ENCODE peak calls at places on chromosomes 16 and 17, in six cellular contexts. One of them, this sample, is unnamed. For H3K4me1, the result is how much of the 10 kb centered on the place peaks cover.

GRCh38 chr16:72739577-72739976 is 308.4 kb downstream of the ZFHX3 start:
- DNase-seq in body of pancreas: no peak
- DNase-seq in GM23248: peak
- DNase-seq in sigmoid colon: no peak
- DNase-seq in colonic mucosa: no peak
- DNase-seq in endothelial cell of umbilical vein: no peak
- DNase-seq in this sample: no peak

GRCh38 chr17:72135546-72136325 is 14.9 kb downstream of the SOX9 start:
- DNase-seq in body of pancreas: no peak
- DNase-seq in GM23248: peak
- DNase-seq in colonic mucosa: no peak
- DNase-seq in sigmoid colon: no peak
- DNase-seq in endothelial cell of umbilical vein: no peak
- DNase-seq in this sample: no peak

GRCh38 chr16:69395859-69396186 is 10.0 kb upstream of the TERF2 start:
- DNase-seq in body of pancreas: no peak
- DNase-seq in colonic mucosa: no peak
- DNase-seq in endothelial cell of umbilical vein: no peak
- DNase-seq in sigmoid colon: no peak
- DNase-seq in GM23248: no peak
- DNase-seq in this sample: no peak

GRCh38 chr17:67218385-67218950 is 26.5 kb downstream of the HELZ start:
- DNase-seq in colonic mucosa: no peak
- DNase-seq in sigmoid colon: no peak
- DNase-seq in GM23248: peak
- DNase-seq in endothelial cell of umbilical vein: no peak
- DNase-seq in body of pancreas: no peak
- DNase-seq in this sample: no peak

GRCh38 chr17:81365148-81365600 is 30.1 kb upstream of the BAHCC1 start:
- DNase-seq in sigmoid colon: peak
- DNase-seq in GM23248: peak
- DNase-seq in colonic mucosa: peak
- DNase-seq in body of pancreas: peak
- DNase-seq in endothelial cell of umbilical vein: peak
- DNase-seq in this sample: peak

GRCh38 chr17:76581515-76581914 is 4.1 kb downstream of the ST6GALNAC2 start:
- DNase-seq in endothelial cell of umbilical vein: no peak
- DNase-seq in GM23248: no peak
- DNase-seq in sigmoid colon: no peak
- DNase-seq in body of pancreas: no peak
- DNase-seq in colonic mucosa: no peak
- DNase-seq in this sample: no peak

GRCh38 chr17:56891751-56892150 is 22.1 kb downstream of the TRIM25 start:
- DNase-seq in body of pancreas: peak
- DNase-seq in endothelial cell of umbilical vein: peak
- DNase-seq in colonic mucosa: no peak
- DNase-seq in sigmoid colon: no peak
- DNase-seq in GM23248: peak
- DNase-seq in this sample: peak

GRCh38 chr16:27703121-27703520 is 153.2 kb downstream of the KATNIP start:
- DNase-seq in colonic mucosa: no peak
- DNase-seq in body of pancreas: no peak
- DNase-seq in sigmoid colon: peak
- DNase-seq in GM23248: no peak
- DNase-seq in endothelial cell of umbilical vein: no peak
- DNase-seq in this sample: no peak

GRCh38 chr16:68744744-68745280 is 7.7 kb downstream of the CDH1 start:
- DNase-seq in GM23248: peak
- DNase-seq in sigmoid colon: no peak
- DNase-seq in body of pancreas: peak
- DNase-seq in endothelial cell of umbilical vein: no peak
- DNase-seq in colonic mucosa: peak
- DNase-seq in this sample: peak

GRCh38 chr17:49676276-49676868 is 1.5 kb downstream of the SPOP start:
- DNase-seq in endothelial cell of umbilical vein: peak
- DNase-seq in GM23248: peak
- DNase-seq in sigmoid colon: no peak
- DNase-seq in body of pancreas: peak
- DNase-seq in colonic mucosa: no peak
- DNase-seq in this sample: peak

GRCh38 chr17:78442648-78443128 is 64.2 kb downstream of the PGS1 start:
- DNase-seq in endothelial cell of umbilical vein: no peak
- DNase-seq in body of pancreas: peak
- DNase-seq in colonic mucosa: peak
- DNase-seq in GM23248: peak
- DNase-seq in sigmoid colon: peak
- DNase-seq in this sample: no peak

GRCh38 chr16:85979605-85980004 is 80.6 kb downstream of the IRF8 start:
- DNase-seq in endothelial cell of umbilical vein: no peak
- DNase-seq in body of pancreas: no peak
- DNase-seq in GM23248: no peak
- DNase-seq in sigmoid colon: no peak
- DNase-seq in colonic mucosa: peak
- DNase-seq in this sample: no peak

GRCh38 chr17:44655983-44656700 is at the start of gene MEIOC:
- DNase-seq in GM23248: peak
- DNase-seq in body of pancreas: peak
- DNase-seq in sigmoid colon: no peak
- DNase-seq in colonic mucosa: no peak
- DNase-seq in endothelial cell of umbilical vein: peak
- DNase-seq in this sample: no peak

GRCh38 chr16:89402962-89403361 is 87.4 kb downstream of the ANKRD11 start:
- DNase-seq in body of pancreas: no peak
- DNase-seq in endothelial cell of umbilical vein: no peak
- DNase-seq in colonic mucosa: no peak
- DNase-seq in GM23248: no peak
- DNase-seq in sigmoid colon: no peak
- DNase-seq in this sample: no peak

GRCh38 chr17:78962345-78962983 is 17.3 kb downstream of the LGALS3BP start:
- DNase-seq in colonic mucosa: peak
- DNase-seq in GM23248: peak
- DNase-seq in body of pancreas: no peak
- DNase-seq in sigmoid colon: no peak
- DNase-seq in endothelial cell of umbilical vein: no peak
- DNase-seq in this sample: peak

GRCh38 chr16:80527297-80527696 is 13.5 kb upstream of the DYNLRB2 start:
- DNase-seq in body of pancreas: peak
- DNase-seq in GM23248: peak
- DNase-seq in colonic mucosa: peak
- DNase-seq in sigmoid colon: no peak
- DNase-seq in endothelial cell of umbilical vein: peak
- DNase-seq in this sample: no peak

GRCh38 chr17:76683011-76683755 is 27.6 kb downstream of the MXRA7 start:
- DNase-seq in body of pancreas: no peak
- DNase-seq in colonic mucosa: no peak
- DNase-seq in GM23248: no peak
- DNase-seq in endothelial cell of umbilical vein: no peak
- DNase-seq in sigmoid colon: no peak
- DNase-seq in this sample: no peak

GRCh38 chr16:29806641-29807425 is 504 bp downstream of the MAZ start:
- DNase-seq in endothelial cell of umbilical vein: peak
- DNase-seq in body of pancreas: peak
- DNase-seq in colonic mucosa: peak
- DNase-seq in sigmoid colon: peak
- DNase-seq in GM23248: peak
- DNase-seq in this sample: peak

GRCh38 chr17:17557796-17558195 is 33.7 kb downstream of the PEMT start:
- DNase-seq in sigmoid colon: no peak
- DNase-seq in body of pancreas: peak
- DNase-seq in endothelial cell of umbilical vein: no peak
- DNase-seq in GM23248: no peak
- DNase-seq in colonic mucosa: no peak
- DNase-seq in this sample: no peak

GRCh38 chr16:282491-282890 is 473 bp upstream of the PDIA2 start:
- DNase-seq in GM23248: no peak
- DNase-seq in body of pancreas: no peak
- DNase-seq in colonic mucosa: no peak
- DNase-seq in sigmoid colon: no peak
- DNase-seq in endothelial cell of umbilical vein: no peak
- DNase-seq in this sample: no peak

GRCh38 chr16:56860226-56861020 is 4.6 kb upstream of the SLC12A3 start:
- DNase-seq in endothelial cell of umbilical vein: no peak
- DNase-seq in GM23248: no peak
- DNase-seq in colonic mucosa: no peak
- DNase-seq in body of pancreas: no peak
- DNase-seq in sigmoid colon: no peak
- DNase-seq in this sample: no peak

GRCh38 chr17:28270055-28270454 is 48.9 kb upstream of the TMEM97 start:
- DNase-seq in colonic mucosa: no peak
- DNase-seq in body of pancreas: no peak
- DNase-seq in sigmoid colon: no peak
- DNase-seq in GM23248: no peak
- DNase-seq in endothelial cell of umbilical vein: no peak
- DNase-seq in this sample: no peak

GRCh38 chr16:67104061-67104460 is 5.7 kb upstream of the PHAF1 start:
- DNase-seq in sigmoid colon: no peak
- DNase-seq in GM23248: peak
- DNase-seq in body of pancreas: peak
- DNase-seq in colonic mucosa: no peak
- DNase-seq in endothelial cell of umbilical vein: peak
- DNase-seq in this sample: no peak

DNA sequence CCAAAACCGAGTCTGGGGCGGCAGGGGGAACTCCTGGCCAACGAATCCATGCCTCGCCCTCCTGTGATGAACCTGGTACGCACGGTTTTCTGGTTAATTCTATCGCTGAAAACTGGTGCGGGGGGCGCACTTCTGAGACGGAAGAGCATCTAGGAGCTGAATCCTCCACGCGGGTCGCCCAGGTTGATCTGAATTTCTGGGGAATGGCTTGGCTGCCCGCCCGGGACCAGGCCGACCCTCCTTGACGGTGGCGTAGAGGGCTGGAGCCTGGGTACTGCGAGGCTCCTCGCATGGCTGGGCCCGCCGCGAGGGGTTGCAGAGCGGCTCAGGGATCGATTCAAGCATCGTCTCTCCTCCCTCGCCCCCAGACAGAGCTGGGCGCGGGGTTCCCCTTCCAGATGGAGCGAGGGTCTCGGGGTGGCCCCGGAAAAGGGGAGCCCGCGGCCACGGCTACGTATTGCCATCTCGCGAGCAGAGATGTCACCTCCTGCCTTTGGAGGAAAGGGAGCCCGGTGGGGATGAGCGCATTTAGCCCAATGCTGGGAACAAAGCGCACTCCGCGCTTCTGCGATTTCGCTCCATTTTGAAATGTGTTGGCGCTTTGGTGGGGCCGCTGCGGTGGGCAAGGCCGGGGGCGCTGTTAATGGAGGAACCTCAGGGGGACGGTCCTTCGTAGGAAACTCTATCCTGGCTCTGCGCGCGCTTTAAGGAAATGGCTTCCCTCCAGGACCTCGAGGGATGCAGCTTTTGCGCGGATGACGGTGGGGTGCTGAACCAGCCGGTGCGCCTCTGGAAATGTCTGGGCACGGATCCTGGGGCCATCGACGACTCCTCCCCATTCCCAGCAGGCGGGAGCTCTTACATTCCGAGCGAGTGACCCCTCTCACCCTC is 2.7 kb downstream of the MAPT start:
- DNase-seq in sigmoid colon: no peak
- DNase-seq in endothelial cell of umbilical vein: no peak
- DNase-seq in colonic mucosa: no peak
- DNase-seq in body of pancreas: no peak
- DNase-seq in GM23248: no peak
- DNase-seq in this sample: no peak
- H3K4me3 ChIP-seq in sigmoid colon: no peak
- H3K4me3 ChIP-seq in endothelial cell of umbilical vein: no peak
- H3K4me3 ChIP-seq in colonic mucosa: no peak
- H3K4me3 ChIP-seq in body of pancreas: no peak
- H3K4me3 ChIP-seq in GM23248: no peak
- H3K4me3 ChIP-seq in this sample: no peak

DNA sequence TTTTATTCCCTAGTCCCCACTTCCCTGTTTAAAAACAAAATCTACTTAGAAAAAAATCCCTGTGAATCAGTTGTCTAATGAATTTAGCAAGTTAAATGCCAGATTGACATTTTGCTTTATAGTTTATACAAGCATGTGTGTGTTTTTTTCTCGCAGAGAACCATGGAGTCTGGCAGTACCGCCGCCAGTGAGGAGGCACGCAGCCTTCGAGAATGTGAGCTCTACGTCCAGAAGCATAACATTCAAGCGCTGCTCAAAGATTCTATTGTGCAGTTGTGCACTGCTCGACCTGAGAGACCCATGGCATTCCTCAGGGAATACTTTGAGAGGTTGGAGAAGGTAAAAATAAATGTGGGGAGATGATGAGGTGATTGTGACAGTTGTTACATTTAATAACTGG is 3.0 kb downstream of the PRKAR1A start:
- DNase-seq in colonic mucosa: no peak
- DNase-seq in endothelial cell of umbilical vein: no peak
- DNase-seq in body of pancreas: no peak
- DNase-seq in GM23248: peak
- DNase-seq in sigmoid colon: no peak
- DNase-seq in this sample: no peak
- H3K4me1 ChIP-seq in colonic mucosa: under half
- H3K4me1 ChIP-seq in endothelial cell of umbilical vein: under half
- H3K4me1 ChIP-seq in body of pancreas: under half
- H3K4me1 ChIP-seq in GM23248: under half
- H3K4me1 ChIP-seq in sigmoid colon: under half
- H3K4me1 ChIP-seq in this sample: under half

GRCh38 chr17:64377769-64378282 is 12.8 kb downstream of the PECAM1 start:
- DNase-seq in colonic mucosa: no peak
- DNase-seq in sigmoid colon: no peak
- DNase-seq in body of pancreas: no peak
- DNase-seq in endothelial cell of umbilical vein: peak
- DNase-seq in GM23248: no peak
- DNase-seq in this sample: no peak
- H3K4me3 ChIP-seq in colonic mucosa: no peak
- H3K4me3 ChIP-seq in sigmoid colon: no peak
- H3K4me3 ChIP-seq in body of pancreas: no peak
- H3K4me3 ChIP-seq in endothelial cell of umbilical vein: no peak
- H3K4me3 ChIP-seq in GM23248: no peak
- H3K4me3 ChIP-seq in this sample: no peak

GRCh38 chr16:49830873-49831272 is 25.0 kb downstream of the ZNF423 start:
- DNase-seq in body of pancreas: no peak
- DNase-seq in colonic mucosa: no peak
- DNase-seq in endothelial cell of umbilical vein: no peak
- DNase-seq in sigmoid colon: no peak
- DNase-seq in GM23248: no peak
- DNase-seq in this sample: no peak

GRCh38 chr16:49833796-49834195 is 22.1 kb downstream of the ZNF423 start:
- DNase-seq in colonic mucosa: no peak
- DNase-seq in endothelial cell of umbilical vein: no peak
- DNase-seq in GM23248: no peak
- DNase-seq in body of pancreas: no peak
- DNase-seq in sigmoid colon: peak
- DNase-seq in this sample: no peak

GRCh38 chr16:49832177-49832576 is 23.7 kb downstream of the ZNF423 start:
- DNase-seq in endothelial cell of umbilical vein: no peak
- DNase-seq in colonic mucosa: no peak
- DNase-seq in body of pancreas: no peak
- DNase-seq in GM23248: no peak
- DNase-seq in sigmoid colon: peak
- DNase-seq in this sample: no peak

GRCh38 chr16:49834496-49835009 is 21.4 kb downstream of the ZNF423 start:
- DNase-seq in sigmoid colon: peak
- DNase-seq in colonic mucosa: peak
- DNase-seq in body of pancreas: no peak
- DNase-seq in GM23248: peak
- DNase-seq in endothelial cell of umbilical vein: no peak
- DNase-seq in this sample: no peak

GRCh38 chr16:49833055-49833454 is 22.9 kb downstream of the ZNF423 start:
- DNase-seq in colonic mucosa: peak
- DNase-seq in GM23248: peak
- DNase-seq in endothelial cell of umbilical vein: peak
- DNase-seq in sigmoid colon: peak
- DNase-seq in body of pancreas: no peak
- DNase-seq in this sample: peak
- H3K4me1 ChIP-seq in colonic mucosa: under half
- H3K4me1 ChIP-seq in GM23248: under half
- H3K4me1 ChIP-seq in endothelial cell of umbilical vein: under half
- H3K4me1 ChIP-seq in sigmoid colon: under half
- H3K4me1 ChIP-seq in body of pancreas: under half
- H3K4me1 ChIP-seq in this sample: under half

GRCh38 chr16:19382887-19383816 is 34.5 kb upstream of the TMC5 start:
- DNase-seq in endothelial cell of umbilical vein: no peak
- DNase-seq in colonic mucosa: no peak
- DNase-seq in GM23248: no peak
- DNase-seq in body of pancreas: peak
- DNase-seq in sigmoid colon: no peak
- DNase-seq in this sample: no peak
- H3K4me3 ChIP-seq in endothelial cell of umbilical vein: no peak
- H3K4me3 ChIP-seq in colonic mucosa: no peak
- H3K4me3 ChIP-seq in GM23248: no peak
- H3K4me3 ChIP-seq in body of pancreas: no peak
- H3K4me3 ChIP-seq in sigmoid colon: no peak
- H3K4me3 ChIP-seq in this sample: no peak

This sample was measured in Peyer's patch.